ENCODE peak calls at places on chromosome 22, in nine cellular contexts. O is BE2C; D is GM20000; C is AG04449; E is body of pancreas; U is bronchial epithelial cell; S is neural crest cell; L is HepG2; F is CD4-positive, alpha-beta T cell. N is an unnamed sample.

GRCh38 chr22:38032681-38033521 is 24.3 kb upstream of the PICK1 start:
- DNase-seq in E (no peak), U (peak), S (no peak), D (no peak), O (no peak), L (peak), C (no peak), F (no peak), N (peak)

GRCh38 chr22:22210375-22210774 is 34.2 kb upstream of the VPREB1 start:
- DNase-seq in C (no peak), S (no peak), O (no peak), U (peak), L (no peak), F (peak), D (peak), E (no peak), N (peak)

GRCh38 chr22:46574993-46575914 is 37.8 kb upstream of the CELSR1 start:
- DNase-seq in C (no peak), L (peak), E (peak), S (no peak), F (no peak), U (peak), D (no peak), O (peak), N (no peak)

GRCh38 chr22:45452565-45453449 is 39.3 kb downstream of the RIBC2 start:
- DNase-seq in C (no peak), E (no peak), D (no peak), F (no peak), S (no peak), O (no peak), L (no peak), U (no peak), N (no peak)

GRCh38 chr22:45785458-45785857 is 113.8 kb downstream of the ATXN10 start:
- DNase-seq in F (no peak), S (no peak), E (peak), D (no peak), O (no peak), U (peak), L (peak), C (no peak), N (no peak)

GRCh38 chr22:23129149-23129548 is 12.6 kb downstream of the RSPH14 start:
- DNase-seq in C (no peak), L (no peak), O (no peak), D (no peak), E (no peak), U (no peak), F (no peak), S (no peak), N (no peak)

GRCh38 chr22:26377170-26377825 is 51.8 kb upstream of the ASPHD2 start:
- DNase-seq in F (no peak), C (no peak), O (no peak), D (no peak), L (no peak), E (no peak), S (no peak), U (no peak), N (no peak)

GRCh38 chr22:42950281-42950680 is 64.7 kb downstream of the PACSIN2 start:
- DNase-seq in D (no peak), U (no peak), C (no peak), S (no peak), F (no peak), L (no peak), O (no peak), E (no peak), N (no peak)

GRCh38 chr22:17079572-17079971 is 5.2 kb upstream of the IL17RA start:
- DNase-seq in E (no peak), D (no peak), U (no peak), C (no peak), L (no peak), F (no peak), O (no peak), S (no peak), N (no peak)

GRCh38 chr22:17366830-17367229 is 2.4 kb upstream of the CECR2 start:
- DNase-seq in F (peak), U (no peak), S (peak), L (no peak), O (peak), C (no peak), D (peak), E (no peak), N (no peak)

GRCh38 chr22:26124991-26125725 is 44.1 kb upstream of the SEZ6L start:
- DNase-seq in E (no peak), F (no peak), U (no peak), O (no peak), C (no peak), L (no peak), S (no peak), D (no peak), N (no peak)

GRCh38 chr22:17734197-17734596 is 40.1 kb downstream of the BID start:
- DNase-seq in C (peak), E (no peak), F (no peak), U (no peak), D (no peak), O (no peak), S (no peak), L (no peak), N (no peak)

GRCh38 chr22:45216133-45217003 is 24.3 kb downstream of the KIAA0930 start:
- DNase-seq in E (peak), S (no peak), U (no peak), F (no peak), C (no peak), O (peak), D (no peak), L (no peak), N (no peak)

GRCh38 chr22:45548991-45549736 is 46.5 kb downstream of the FBLN1 start:
- DNase-seq in E (no peak), D (no peak), O (no peak), S (no peak), C (no peak), F (no peak), L (no peak), U (peak), N (peak)

GRCh38 chr22:22711532-22711913 is 67.1 kb downstream of the GGTLC2 start:
- DNase-seq in E (no peak), F (no peak), L (no peak), S (no peak), C (no peak), D (no peak), O (no peak), U (no peak), N (no peak)

GRCh38 chr22:18078329-18079041 is 695 bp downstream of the PEX26 start:
- DNase-seq in L (peak), D (no peak), E (peak), O (peak), C (no peak), F (no peak), S (no peak), U (no peak), N (no peak)

GRCh38 chr22:21970037-21970799 is 12.4 kb downstream of the TOP3B start:
- DNase-seq in C (no peak), S (no peak), L (no peak), O (no peak), D (no peak), U (peak), E (no peak), F (no peak), N (no peak)

GRCh38 chr22:23542933-23543332 is 37.2 kb downstream of the IGLL1 start:
- DNase-seq in L (no peak), S (no peak), E (no peak), U (peak), F (no peak), C (no peak), O (no peak), D (no peak), N (no peak)

GRCh38 chr22:42473484-42474193 is 41.4 kb upstream of the NFAM1 start:
- DNase-seq in O (peak), S (peak), E (no peak), D (peak), C (no peak), L (peak), F (no peak), U (peak), N (peak)

GRCh38 chr22:24107668-24108067 is 73.6 kb upstream of the SUSD2 start:
- DNase-seq in U (peak), D (no peak), O (no peak), C (peak), S (no peak), E (peak), F (no peak), L (no peak), N (peak)

GRCh38 chr22:24697671-24698082 is 76.8 kb downstream of the PIWIL3 start:
- DNase-seq in E (peak), C (no peak), F (no peak), O (no peak), D (peak), U (peak), L (no peak), S (no peak), N (no peak)

GRCh38 chr22:49923445-49923844 is 5.0 kb downstream of the CRELD2 start:
- DNase-seq in U (no peak), F (no peak), C (no peak), L (no peak), O (peak), E (no peak), D (no peak), S (no peak), N (no peak)
- TF ChIP-seq CTCF in U (peak), F (no peak), C (no peak), L (peak), O (peak), E (no peak), D (no peak), S (no peak), N (peak)

GRCh38 chr22:30947821-30948454 is 20.6 kb downstream of the MORC2 start:
- DNase-seq in L (peak), U (peak), S (no peak), O (no peak), D (peak), E (no peak), C (peak), F (no peak), N (no peak)
- TF ChIP-seq CTCF in L (peak), U (peak), S (peak), O (peak), D (no peak), E (peak), C (peak), F (peak), N (peak)

DNA sequence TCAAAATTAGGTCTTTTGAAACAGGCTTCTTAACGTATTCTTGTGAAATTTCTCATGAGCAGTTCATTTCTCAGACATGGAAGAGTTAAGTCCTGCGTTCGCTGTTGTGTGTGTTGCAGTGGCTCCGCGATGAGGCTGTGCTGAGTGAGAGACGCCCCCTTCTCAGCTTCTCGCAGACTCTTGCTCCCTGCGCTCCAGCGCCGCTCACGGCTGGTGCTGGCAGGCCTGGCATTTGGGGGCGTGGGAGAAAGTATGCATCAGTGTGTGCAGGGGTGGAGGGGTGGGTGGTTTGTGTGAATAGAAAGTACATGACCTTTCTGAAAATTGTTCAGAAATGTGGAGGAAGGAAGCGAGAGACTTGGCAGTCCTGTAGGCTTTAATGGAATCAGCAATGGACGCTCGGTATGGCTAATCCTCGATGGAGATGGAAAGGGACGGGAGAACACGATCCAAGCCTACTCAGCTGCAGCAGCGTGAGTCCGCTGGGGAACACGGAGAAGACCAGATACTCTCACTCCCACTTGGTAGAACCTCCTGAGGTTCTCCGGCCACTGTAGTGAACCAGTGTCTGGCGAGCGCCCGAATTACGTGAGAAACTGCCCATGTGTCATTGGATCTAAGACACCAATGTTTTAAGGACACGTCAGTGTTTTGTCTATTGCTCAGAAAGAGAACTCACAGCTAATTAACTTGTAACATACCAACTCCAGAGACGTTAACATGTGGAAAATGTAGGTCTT is 5.9 kb downstream of the TAB1 start:
- DNase-seq in D (no peak), C (no peak), U (no peak), O (no peak), E (no peak), S (no peak), F (no peak), L (no peak), N (no peak)
- TF ChIP-seq CTCF in D (no peak), C (no peak), U (no peak), O (no peak), E (no peak), S (no peak), F (no peak), L (no peak), N (no peak)

GRCh38 chr22:29700206-29700948 is 19.4 kb upstream of the CABP7 start:
- DNase-seq in O (no peak), D (no peak), S (no peak), C (no peak), L (no peak), E (no peak), U (no peak), F (no peak), N (no peak)

GRCh38 chr22:29702025-29702930 is 17.5 kb upstream of the CABP7 start:
- DNase-seq in L (no peak), D (no peak), F (no peak), C (no peak), S (no peak), E (no peak), U (no peak), O (peak), N (no peak)

GRCh38 chr22:29702931-29703594 is 16.7 kb upstream of the CABP7 start:
- DNase-seq in F (no peak), E (no peak), U (no peak), L (no peak), O (no peak), S (no peak), C (no peak), D (no peak), N (no peak)

GRCh38 chr22:29703595-29704195 is 16.1 kb upstream of the CABP7 start:
- DNase-seq in L (no peak), F (no peak), E (no peak), O (no peak), S (no peak), C (no peak), D (no peak), U (no peak), N (no peak)

GRCh38 chr22:29700949-29701927 is 18.6 kb upstream of the CABP7 start:
- DNase-seq in C (no peak), O (peak), E (no peak), U (peak), S (no peak), F (no peak), D (no peak), L (peak), N (no peak)
- TF ChIP-seq CTCF in C (peak), O (peak), E (peak), U (peak), S (peak), F (no peak), D (no peak), L (peak), N (peak)

GRCh38 chr22:20758688-20759087 is 15.2 kb upstream of the SERPIND1 start:
- DNase-seq in S (no peak), D (no peak), C (no peak), U (no peak), E (no peak), L (peak), F (no peak), O (no peak), N (no peak)

GRCh38 chr22:20752104-20752741 is 21.7 kb upstream of the SERPIND1 start:
- DNase-seq in S (no peak), L (no peak), D (no peak), U (no peak), O (no peak), E (no peak), F (no peak), C (no peak), N (no peak)

GRCh38 chr22:20760084-20760483 is 13.8 kb upstream of the SERPIND1 start:
- DNase-seq in O (no peak), S (no peak), L (no peak), F (no peak), D (no peak), C (no peak), E (no peak), U (no peak), N (no peak)

GRCh38 chr22:20752873-20753272 is 21.0 kb upstream of the SERPIND1 start:
- DNase-seq in S (no peak), D (no peak), F (no peak), C (no peak), L (no peak), E (no peak), U (no peak), O (no peak), N (no peak)

DNA sequence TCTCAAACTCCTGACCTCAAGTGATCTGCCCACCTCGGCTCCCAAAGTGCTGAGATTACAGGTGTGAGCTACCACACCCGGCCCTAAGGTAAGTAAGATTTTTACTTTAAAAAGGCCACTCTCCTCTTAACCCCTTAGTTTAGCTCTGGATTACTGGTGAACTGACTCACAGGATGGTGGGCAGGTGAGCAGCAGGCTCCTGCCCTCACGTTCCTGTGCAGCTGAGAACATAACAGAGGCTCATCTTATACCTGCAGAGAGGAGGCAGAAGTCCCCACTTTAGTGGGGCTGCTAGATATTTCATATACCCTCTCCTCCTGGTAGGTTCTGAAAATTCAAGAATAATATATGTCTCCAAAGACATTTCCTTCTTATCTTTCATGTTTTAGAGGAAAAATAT is 17.1 kb upstream of the SERPIND1 start:
- DNase-seq in F (no peak), U (no peak), E (no peak), L (no peak), C (no peak), S (no peak), O (no peak), D (no peak), N (no peak)
- TF ChIP-seq CTCF in F (no peak), U (no peak), E (no peak), L (no peak), C (no peak), S (no peak), O (no peak), D (no peak), N (no peak)

DNA sequence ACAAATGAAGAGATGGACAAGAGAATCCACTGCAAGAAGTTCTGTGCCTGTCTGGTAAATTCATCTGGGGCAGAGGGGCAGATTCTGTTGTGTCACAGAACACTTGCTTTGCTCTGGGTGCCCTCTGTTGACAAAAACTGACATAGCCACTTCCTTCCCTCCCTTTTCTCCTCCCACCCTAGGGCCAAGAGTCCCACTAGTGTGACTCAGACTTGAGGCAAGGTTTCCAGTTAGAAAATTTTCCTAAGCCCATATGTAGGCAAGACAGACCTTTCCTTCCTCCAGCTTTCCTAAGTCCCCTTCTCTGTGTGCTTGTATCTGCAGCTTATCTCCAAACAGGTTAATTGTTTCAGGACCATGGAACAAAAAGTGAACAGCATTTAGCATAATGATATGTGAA is 106.8 kb downstream of the RBFOX2 start:
- DNase-seq in S (peak), O (peak), U (peak), E (peak), C (peak), D (peak), F (peak), L (peak), N (peak)
- TF ChIP-seq CTCF in S (peak), O (peak), U (peak), E (peak), C (peak), D (peak), F (peak), L (peak), N (peak)

DNA sequence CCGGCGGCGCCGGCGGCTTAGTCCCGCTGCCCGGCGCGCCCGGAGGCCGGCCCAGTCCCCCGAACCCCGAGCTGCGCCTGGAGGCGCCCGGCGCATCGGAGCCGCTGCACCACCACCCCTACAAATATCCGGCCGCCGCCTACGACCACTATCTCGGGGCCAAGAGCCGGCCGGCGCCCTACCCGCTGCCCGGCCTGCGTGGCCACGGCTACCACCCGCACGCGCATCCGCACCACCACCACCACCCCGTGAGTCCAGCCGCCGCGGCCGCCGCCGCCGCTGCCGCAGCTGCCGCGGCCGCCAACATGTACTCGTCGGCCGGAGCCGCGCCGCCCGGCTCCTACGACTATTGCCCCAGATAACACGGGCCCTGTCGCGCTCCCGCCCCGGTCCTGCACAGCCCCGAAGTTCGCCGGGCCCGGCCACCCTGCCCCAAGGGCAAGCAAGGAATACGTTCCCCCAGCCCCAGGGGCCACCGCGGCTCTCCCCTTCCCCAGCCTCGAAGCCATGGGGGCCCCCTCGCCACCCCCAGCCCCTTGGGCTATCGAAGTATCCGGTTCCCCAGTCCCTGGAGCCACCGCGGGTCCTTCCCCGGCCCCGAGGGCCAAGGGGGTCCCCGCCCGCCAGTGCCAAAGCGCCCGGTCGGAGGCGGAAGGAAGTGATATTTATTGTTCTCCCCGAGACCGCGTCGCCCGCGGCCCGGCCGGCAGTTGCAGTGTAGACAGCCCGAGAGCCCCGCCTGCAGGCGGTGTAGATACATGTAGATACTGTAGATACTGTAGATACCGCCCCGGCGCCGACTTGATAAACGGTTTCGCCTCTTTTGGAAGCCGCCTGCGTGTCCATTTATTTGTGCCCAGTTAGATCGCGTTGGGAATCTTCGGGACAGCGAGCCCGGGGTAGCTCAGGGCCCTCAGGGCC is 6.2 kb downstream of the TBX1 start:
- DNase-seq in C (no peak), D (peak), E (peak), L (no peak), O (no peak), S (no peak), F (no peak), U (peak), N (no peak)
- TF ChIP-seq CTCF in C (no peak), D (no peak), E (peak), L (peak), O (no peak), S (peak), F (no peak), U (peak), N (peak)